ENCODE peak calls at places on chromosomes 5 and 9, in seven cellular contexts. E is Peyer's patch, M is A549, B is spleen, L is prostate gland, O is breast epithelium, Z is HepG2. K is an unnamed sample.

GRCh38 chr9:23707249-23707648 is 118.8 kb downstream of the ELAVL2 start:
- DNase-seq in O (no peak), B (no peak), M (no peak), E (no peak), L (no peak), Z (no peak), K (no peak)

GRCh38 chr9:121404906-121405305 is 34.9 kb upstream of the STOM start:
- DNase-seq in O (no peak), Z (no peak), B (no peak), E (no peak), M (no peak), L (no peak), K (no peak)

GRCh38 chr9:18662320-18662719 is 188.4 kb downstream of the ADAMTSL1 start:
- DNase-seq in M (no peak), L (no peak), E (no peak), Z (no peak), O (no peak), B (no peak), K (no peak)

GRCh38 chr5:1295650-1296037 is 776 bp upstream of the TERT start:
- DNase-seq in Z (no peak), O (no peak), E (peak), L (no peak), M (no peak), B (peak), K (peak)

GRCh38 chr9:76613150-76613781 is 151.0 kb upstream of the PCA3 start:
- DNase-seq in O (no peak), E (no peak), B (no peak), Z (no peak), L (no peak), M (no peak), K (no peak)

GRCh38 chr5:36790847-36791246 is 85.7 kb upstream of the NIPBL start:
- DNase-seq in B (no peak), E (no peak), O (no peak), L (no peak), M (no peak), Z (no peak), K (no peak)

GRCh38 chr5:136212252-136212721 is 19.3 kb upstream of the SMIM32 start:
- DNase-seq in L (peak), Z (peak), B (peak), E (peak), M (peak), O (no peak), K (peak)

GRCh38 chr9:19320495-19320894 is 59.5 kb downstream of the RPS6 start:
- DNase-seq in L (no peak), Z (no peak), B (no peak), E (no peak), O (no peak), M (no peak), K (no peak)

GRCh38 chr5:154850255-154851062 is at the start of gene FAXDC2:
- DNase-seq in B (no peak), L (peak), O (peak), Z (peak), M (no peak), E (peak), K (peak)

GRCh38 chr9:29691758-29692407 is 2118.6 kb upstream of the C9orf72 start:
- DNase-seq in M (no peak), L (no peak), B (no peak), E (no peak), O (no peak), Z (peak), K (no peak)

GRCh38 chr5:141878186-141878770 is at the start of gene PCDH1:
- DNase-seq in L (peak), Z (no peak), M (no peak), B (peak), E (no peak), O (no peak), K (peak)

GRCh38 chr5:126274396-126274795 is 148.8 kb upstream of the GRAMD2B start:
- DNase-seq in B (no peak), Z (no peak), O (no peak), E (no peak), L (no peak), M (no peak), K (no peak)

GRCh38 chr9:36316049-36316448 is 57.8 kb upstream of the GNE start:
- DNase-seq in L (no peak), O (no peak), E (no peak), Z (no peak), B (no peak), M (no peak), K (no peak)

GRCh38 chr9:84751921-84752320 is 82.4 kb downstream of the NTRK2 start:
- DNase-seq in M (no peak), B (no peak), O (no peak), L (no peak), Z (no peak), E (no peak), K (no peak)

GRCh38 chr9:71643330-71643729 is 125.0 kb downstream of the CEMIP2 start:
- DNase-seq in E (no peak), L (no peak), B (no peak), O (no peak), M (no peak), Z (no peak), K (no peak)

GRCh38 chr9:127905788-127906191 is 6.4 kb upstream of the ST6GALNAC6 start:
- DNase-seq in O (no peak), E (peak), B (peak), Z (no peak), M (no peak), L (no peak), K (no peak)

GRCh38 chr5:125412051-125412560 is 665.7 kb upstream of the ZNF608 start:
- DNase-seq in Z (no peak), E (peak), M (no peak), O (no peak), B (no peak), L (peak), K (no peak)

GRCh38 chr9:119533509-119533908 is 164.3 kb upstream of the BRINP1 start:
- DNase-seq in Z (no peak), E (no peak), L (no peak), B (no peak), M (no peak), O (no peak), K (no peak)

GRCh38 chr9:76688471-76689238 is 75.6 kb upstream of the PCA3 start:
- DNase-seq in Z (peak), M (no peak), L (no peak), B (no peak), E (no peak), O (no peak), K (no peak)

GRCh38 chr5:134290443-134290842 is 64.6 kb upstream of the PPP2CA start:
- DNase-seq in E (no peak), L (no peak), Z (no peak), O (no peak), M (no peak), B (no peak), K (no peak)

GRCh38 chr9:124300312-124300711 is 42.6 kb downstream of the NEK6 start:
- DNase-seq in O (no peak), E (no peak), L (no peak), M (no peak), B (no peak), Z (no peak), K (no peak)

GRCh38 chr5:16507716-16508115 is 42.1 kb upstream of the ZNF622 start:
- DNase-seq in B (no peak), Z (no peak), E (no peak), M (no peak), O (no peak), L (no peak), K (no peak)

GRCh38 chr5:16502866-16503265 is 37.3 kb upstream of the ZNF622 start:
- DNase-seq in M (no peak), Z (no peak), L (no peak), O (no peak), B (no peak), E (no peak), K (no peak)

GRCh38 chr5:16505140-16505891 is 39.7 kb upstream of the ZNF622 start:
- DNase-seq in O (no peak), E (no peak), B (no peak), Z (no peak), M (no peak), L (no peak), K (no peak)

GRCh38 chr5:16505904-16506303 is 40.3 kb upstream of the ZNF622 start:
- DNase-seq in E (no peak), B (no peak), O (no peak), M (no peak), Z (no peak), L (no peak), K (no peak)

GRCh38 chr5:16504571-16504970 is 39.0 kb upstream of the ZNF622 start:
- DNase-seq in O (no peak), B (no peak), L (no peak), M (no peak), Z (no peak), E (no peak), K (no peak)
- TF ChIP-seq POLR2A in O (no peak), B (no peak), L (no peak), M (no peak), Z (no peak), E (no peak), K (no peak)

GRCh38 chr9:112328545-112328944 is 4.9 kb downstream of the PTBP3 start:
- DNase-seq in E (no peak), B (no peak), M (no peak), L (no peak), Z (peak), O (no peak), K (no peak)
- H3K4me3 ChIP-seq in E (no peak), B (no peak), M (no peak), L (no peak), Z (no peak), O (no peak), K (no peak)

GRCh38 chr9:135905380-135906282 is 1.7 kb downstream of the CAMSAP1 start:
- DNase-seq in L (no peak), Z (no peak), E (no peak), M (no peak), O (peak), B (peak), K (no peak)
- H3K27ac ChIP-seq in L (peak), Z (no peak), E (peak), M (peak), O (peak), B (peak), K (peak)

DNA sequence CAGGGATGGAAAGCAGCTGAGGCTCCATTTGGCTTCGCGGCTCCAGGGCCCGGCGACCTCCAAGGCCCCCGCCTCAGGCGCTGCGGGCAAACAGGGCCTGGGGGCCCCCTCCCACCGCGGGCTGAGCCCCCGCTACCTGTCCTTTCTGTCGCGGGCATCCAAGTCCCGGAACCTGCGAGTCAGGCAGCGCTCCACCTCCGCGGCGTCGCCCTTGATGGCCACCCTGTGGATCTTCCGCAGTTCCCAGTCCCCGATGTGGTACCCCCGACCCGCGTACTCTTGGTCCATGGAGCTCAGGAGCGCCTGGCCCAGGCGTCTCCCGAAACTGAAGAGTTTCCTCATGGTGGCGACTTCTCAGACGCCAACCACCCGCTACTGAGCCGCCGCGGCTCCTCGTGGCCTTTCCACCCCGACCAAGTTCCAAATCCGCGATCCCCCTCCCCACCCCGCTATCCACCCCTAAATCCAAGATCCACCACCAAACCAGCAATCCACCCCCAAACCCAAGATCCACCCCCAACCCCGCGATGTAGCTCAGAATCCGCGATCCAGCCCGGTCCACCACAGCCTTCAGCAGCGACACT is 86.5 kb upstream of the CCDC180 start:
- DNase-seq in Z (no peak), L (no peak), O (no peak), B (no peak), E (no peak), M (no peak), K (no peak)
- TF ChIP-seq POLR2A in Z (no peak), L (no peak), O (no peak), B (no peak), E (no peak), M (no peak), K (no peak)

DNA sequence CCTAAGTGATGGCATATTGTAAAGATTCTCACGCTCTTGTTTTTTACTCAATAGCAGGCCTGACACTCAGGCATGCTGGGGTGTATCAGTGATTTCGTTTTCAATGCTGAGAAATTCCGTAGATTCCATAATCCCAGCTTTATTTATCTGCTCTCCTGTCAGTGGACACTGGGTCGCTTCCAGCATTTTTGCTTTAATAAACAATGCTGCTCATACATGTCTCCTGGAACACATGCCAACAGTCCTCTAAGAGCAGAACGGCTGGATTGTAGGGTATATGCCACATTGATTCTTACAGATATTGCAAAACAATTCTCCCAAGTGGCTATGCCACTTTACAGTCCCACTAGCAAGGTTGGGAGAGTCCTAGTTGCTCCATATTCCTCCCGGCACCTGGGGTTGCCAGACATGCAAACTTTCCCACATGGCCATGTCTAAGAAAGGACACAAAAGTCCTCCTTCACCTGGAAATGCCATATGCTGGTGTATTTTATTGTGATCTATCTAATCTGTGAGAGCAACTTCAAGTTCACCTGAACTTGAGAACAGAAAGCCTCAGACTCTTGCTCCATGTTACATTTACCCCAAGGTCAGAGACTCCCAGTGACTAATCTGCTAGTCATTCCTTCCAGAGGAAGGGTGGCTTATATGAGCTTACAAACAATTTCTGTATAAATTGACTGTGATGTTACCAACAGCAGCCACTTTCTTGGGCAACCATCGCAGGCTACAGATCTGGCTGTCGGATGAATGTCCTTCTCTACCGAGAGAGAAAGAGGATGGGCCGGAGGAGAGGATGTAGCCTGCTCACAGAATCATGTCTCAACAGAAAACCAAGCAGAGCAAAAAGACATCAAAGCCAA is 81.8 kb downstream of the RAPGEF1 start:
- DNase-seq in E (no peak), M (peak), L (peak), B (no peak), O (no peak), Z (peak), K (no peak)
- H3K4me3 ChIP-seq in E (no peak), M (peak), L (no peak), B (no peak), O (no peak), Z (no peak), K (no peak)